ENCODE peak calls at places on chromosomes 1 and 21, in six cellular contexts. One of them, this sample, is unnamed.

GRCh38 chr1:224681816-224682215 is 65.7 kb downstream of the CNIH3 start:
- DNase-seq in neural progenitor cell: peak; percentile 62
- DNase-seq in K562: no peak
- DNase-seq in GM23338: no peak
- DNase-seq in fibroblast of lung: no peak
- DNase-seq in DND-41: no peak
- DNase-seq in this sample: no peak

GRCh38 chr1:77888429-77889239 is at the start of gene NEXN:
- DNase-seq in neural progenitor cell: peak; percentile 88
- DNase-seq in DND-41: no peak
- DNase-seq in fibroblast of lung: peak; percentile 89
- DNase-seq in K562: peak; percentile 52
- DNase-seq in GM23338: peak; percentile 88
- DNase-seq in this sample: peak; percentile 81

GRCh38 chr1:208409171-208409570 is 165.0 kb upstream of the PLXNA2 start:
- DNase-seq in GM23338: no peak
- DNase-seq in DND-41: no peak
- DNase-seq in neural progenitor cell: no peak
- DNase-seq in fibroblast of lung: peak; percentile 3
- DNase-seq in K562: no peak
- DNase-seq in this sample: no peak

GRCh38 chr1:25899792-25900191 is 6.4 kb downstream of the STMN1 start:
- DNase-seq in K562: no peak
- DNase-seq in fibroblast of lung: no peak
- DNase-seq in DND-41: no peak
- DNase-seq in neural progenitor cell: no peak
- DNase-seq in GM23338: no peak
- DNase-seq in this sample: no peak

GRCh38 chr1:241817331-241817792 is 30.6 kb upstream of the EXO1 start:
- DNase-seq in K562: no peak
- DNase-seq in fibroblast of lung: peak; percentile 91
- DNase-seq in DND-41: no peak
- DNase-seq in neural progenitor cell: no peak
- DNase-seq in GM23338: no peak
- DNase-seq in this sample: no peak

GRCh38 chr1:193111641-193112090 is 6.5 kb upstream of the GLRX2 start:
- DNase-seq in GM23338: peak; percentile 39
- DNase-seq in neural progenitor cell: peak; percentile 16
- DNase-seq in fibroblast of lung: peak; percentile 85
- DNase-seq in K562: no peak
- DNase-seq in DND-41: peak; percentile 26
- DNase-seq in this sample: peak; percentile 79

GRCh38 chr1:230303822-230304221 is 122.3 kb downstream of the PGBD5 start:
- DNase-seq in K562: no peak
- DNase-seq in DND-41: no peak
- DNase-seq in GM23338: no peak
- DNase-seq in neural progenitor cell: no peak
- DNase-seq in fibroblast of lung: peak; percentile 62
- DNase-seq in this sample: no peak

GRCh38 chr1:88800382-88801051 is 90.8 kb downstream of the GTF2B start:
- DNase-seq in fibroblast of lung: peak; percentile 15
- DNase-seq in GM23338: peak; percentile 60
- DNase-seq in neural progenitor cell: peak; percentile 52
- DNase-seq in K562: peak; percentile 53
- DNase-seq in DND-41: no peak
- DNase-seq in this sample: peak; percentile 45

GRCh38 chr1:41855713-41856112 is 63.0 kb downstream of the HIVEP3 start:
- DNase-seq in fibroblast of lung: no peak
- DNase-seq in GM23338: no peak
- DNase-seq in K562: no peak
- DNase-seq in DND-41: no peak
- DNase-seq in neural progenitor cell: no peak
- DNase-seq in this sample: no peak

GRCh38 chr1:211495584-211495983 is 3.6 kb upstream of the RD3 start:
- DNase-seq in K562: no peak
- DNase-seq in GM23338: no peak
- DNase-seq in DND-41: no peak
- DNase-seq in fibroblast of lung: no peak
- DNase-seq in neural progenitor cell: no peak
- DNase-seq in this sample: no peak

GRCh38 chr1:192763243-192763642 is 45.6 kb upstream of the RGS2 start:
- DNase-seq in GM23338: no peak
- DNase-seq in K562: no peak
- DNase-seq in DND-41: no peak
- DNase-seq in neural progenitor cell: no peak
- DNase-seq in fibroblast of lung: peak; percentile 64
- DNase-seq in this sample: no peak

GRCh38 chr1:42737257-42737656 is 2.8 kb downstream of the CLDN19 start:
- DNase-seq in K562: no peak
- DNase-seq in fibroblast of lung: no peak
- DNase-seq in neural progenitor cell: no peak
- DNase-seq in GM23338: no peak
- DNase-seq in DND-41: no peak
- DNase-seq in this sample: no peak

GRCh38 chr1:154955039-154955717 is 721 bp downstream of the PBXIP1 start:
- DNase-seq in GM23338: peak; percentile 89
- DNase-seq in fibroblast of lung: peak; percentile 79
- DNase-seq in neural progenitor cell: peak; percentile 90
- DNase-seq in DND-41: peak; percentile 89
- DNase-seq in K562: peak; percentile 71
- DNase-seq in this sample: peak; percentile 83

GRCh38 chr21:34276711-34277425 is 86.9 kb upstream of the KCNE2 start:
- DNase-seq in DND-41: no peak
- DNase-seq in fibroblast of lung: peak; percentile 5
- DNase-seq in neural progenitor cell: no peak
- DNase-seq in GM23338: no peak
- DNase-seq in K562: no peak
- DNase-seq in this sample: no peak

GRCh38 chr1:151158751-151159251 is 2.4 kb downstream of the TNFAIP8L2 start:
- DNase-seq in GM23338: peak; percentile 40
- DNase-seq in DND-41: no peak
- DNase-seq in fibroblast of lung: no peak
- DNase-seq in K562: no peak
- DNase-seq in neural progenitor cell: no peak
- DNase-seq in this sample: no peak

GRCh38 chr1:203572134-203572625 is 54.5 kb upstream of the ATP2B4 start:
- DNase-seq in fibroblast of lung: peak; percentile 80
- DNase-seq in GM23338: peak; percentile 91
- DNase-seq in neural progenitor cell: peak; percentile 66
- DNase-seq in K562: no peak
- DNase-seq in DND-41: no peak
- DNase-seq in this sample: peak; percentile 55

GRCh38 chr1:86421601-86422280 is 2.2 kb upstream of the CLCA2 start:
- DNase-seq in fibroblast of lung: peak; percentile 37
- DNase-seq in DND-41: no peak
- DNase-seq in neural progenitor cell: no peak
- DNase-seq in K562: no peak
- DNase-seq in GM23338: no peak
- DNase-seq in this sample: no peak

GRCh38 chr1:180271640-180272255 is 41.7 kb downstream of the LHX4 start:
- DNase-seq in neural progenitor cell: no peak
- DNase-seq in fibroblast of lung: no peak
- DNase-seq in GM23338: no peak
- DNase-seq in K562: no peak
- DNase-seq in DND-41: no peak
- DNase-seq in this sample: no peak

GRCh38 chr1:151267760-151268159 is 13.2 kb downstream of the PSMD4 start:
- DNase-seq in GM23338: no peak
- DNase-seq in K562: no peak
- DNase-seq in neural progenitor cell: no peak
- DNase-seq in DND-41: no peak
- DNase-seq in fibroblast of lung: no peak
- DNase-seq in this sample: no peak

GRCh38 chr1:2506901-2507565 is 19.4 kb downstream of the PANK4 start:
- DNase-seq in GM23338: no peak
- DNase-seq in neural progenitor cell: no peak
- DNase-seq in DND-41: no peak
- DNase-seq in K562: no peak
- DNase-seq in fibroblast of lung: no peak
- DNase-seq in this sample: no peak
- H3K27me3 ChIP-seq in GM23338: no peaks in the 10 kb centered on the region
- H3K27me3 ChIP-seq in neural progenitor cell: no peaks in the 10 kb centered on the region
- H3K27me3 ChIP-seq in DND-41: no peaks in the 10 kb centered on the region
- H3K27me3 ChIP-seq in K562: peaks cover 32% of the 10 kb centered on the region
- H3K27me3 ChIP-seq in fibroblast of lung: peaks cover 23% of the 10 kb centered on the region
- H3K27me3 ChIP-seq in this sample: no peaks in the 10 kb centered on the region

DNA sequence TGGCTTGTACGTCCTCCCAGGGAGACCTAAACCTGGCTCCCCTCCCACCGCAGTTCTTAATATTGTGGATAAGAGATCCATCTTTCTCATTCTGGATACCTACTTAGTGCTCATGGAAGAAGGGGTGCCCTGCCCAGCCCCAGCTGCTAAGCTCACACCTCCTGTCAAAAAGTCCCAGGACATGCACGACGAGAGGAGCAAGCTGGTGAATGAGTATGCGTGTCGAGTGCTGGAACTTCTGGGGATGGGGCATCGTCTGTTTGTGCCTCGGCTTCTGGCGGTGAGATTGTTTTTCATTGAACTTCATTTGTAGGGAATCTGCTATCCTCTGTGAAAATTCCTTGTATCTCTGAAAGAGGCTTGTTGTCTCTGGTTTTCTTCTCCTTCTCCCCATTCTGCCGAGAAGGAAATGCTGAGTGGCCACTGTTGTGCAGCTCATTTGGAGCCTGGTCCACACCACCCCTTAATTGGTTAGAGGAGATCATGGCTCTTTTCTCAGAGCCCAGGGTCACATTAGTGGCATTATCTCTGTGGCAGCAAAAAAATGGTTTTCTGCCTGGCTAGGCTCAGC is 199.4 kb upstream of the CACYBP start:
- DNase-seq in fibroblast of lung: peak; percentile 15
- DNase-seq in GM23338: peak; percentile 35
- DNase-seq in neural progenitor cell: peak; percentile 23
- DNase-seq in DND-41: no peak
- DNase-seq in K562: no peak
- DNase-seq in this sample: peak; percentile 10
- H3K27ac ChIP-seq in fibroblast of lung: peak overlapping the region; percentile 35
- H3K27ac ChIP-seq in GM23338: peak overlapping the region; percentile 39
- H3K27ac ChIP-seq in neural progenitor cell: no peak overlapping the region
- H3K27ac ChIP-seq in DND-41: peak overlapping the region; percentile 46
- H3K27ac ChIP-seq in K562: no peak overlapping the region
- H3K27ac ChIP-seq in this sample: peak overlapping the region; percentile 40

DNA sequence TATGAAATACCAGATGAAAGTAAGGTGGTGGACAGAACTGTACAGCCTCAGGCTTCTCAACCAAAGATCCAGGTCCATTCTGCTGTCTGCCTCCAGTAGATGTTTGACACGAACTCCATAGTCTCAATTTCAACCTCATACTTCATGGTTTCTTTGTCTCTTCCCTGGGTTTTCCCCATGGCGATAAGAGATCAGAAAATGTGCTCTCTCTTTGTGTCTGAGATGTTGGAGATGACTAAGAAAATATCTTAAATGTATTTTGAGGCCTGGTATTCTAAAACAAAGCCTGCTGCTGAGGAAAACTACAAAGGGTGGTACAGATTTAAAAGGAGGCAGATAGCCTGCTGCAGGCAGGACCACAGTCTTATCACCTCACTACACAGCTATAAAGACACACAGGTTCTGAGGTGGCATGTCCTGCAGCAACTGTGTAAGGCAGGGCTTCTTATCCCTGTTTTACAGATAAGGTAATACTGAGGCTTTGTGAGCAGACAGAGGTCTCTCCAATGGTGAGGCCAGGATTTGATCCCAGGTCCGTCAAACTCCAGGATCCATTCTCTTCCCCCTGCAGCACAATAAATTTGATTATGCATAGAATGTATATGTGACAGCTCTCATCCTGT is 40.0 kb upstream of the CACNA1E start:
- DNase-seq in fibroblast of lung: no peak
- DNase-seq in DND-41: no peak
- DNase-seq in neural progenitor cell: no peak
- DNase-seq in GM23338: no peak
- DNase-seq in K562: no peak
- DNase-seq in this sample: no peak
- TF ChIP-seq EZH2 in fibroblast of lung: no peak
- TF ChIP-seq EZH2 in DND-41: no peak
- TF ChIP-seq EZH2 in neural progenitor cell: no peak
- TF ChIP-seq EZH2 in GM23338: no peak
- TF ChIP-seq EZH2 in K562: no peak
- TF ChIP-seq EZH2 in this sample: no peak

DNA sequence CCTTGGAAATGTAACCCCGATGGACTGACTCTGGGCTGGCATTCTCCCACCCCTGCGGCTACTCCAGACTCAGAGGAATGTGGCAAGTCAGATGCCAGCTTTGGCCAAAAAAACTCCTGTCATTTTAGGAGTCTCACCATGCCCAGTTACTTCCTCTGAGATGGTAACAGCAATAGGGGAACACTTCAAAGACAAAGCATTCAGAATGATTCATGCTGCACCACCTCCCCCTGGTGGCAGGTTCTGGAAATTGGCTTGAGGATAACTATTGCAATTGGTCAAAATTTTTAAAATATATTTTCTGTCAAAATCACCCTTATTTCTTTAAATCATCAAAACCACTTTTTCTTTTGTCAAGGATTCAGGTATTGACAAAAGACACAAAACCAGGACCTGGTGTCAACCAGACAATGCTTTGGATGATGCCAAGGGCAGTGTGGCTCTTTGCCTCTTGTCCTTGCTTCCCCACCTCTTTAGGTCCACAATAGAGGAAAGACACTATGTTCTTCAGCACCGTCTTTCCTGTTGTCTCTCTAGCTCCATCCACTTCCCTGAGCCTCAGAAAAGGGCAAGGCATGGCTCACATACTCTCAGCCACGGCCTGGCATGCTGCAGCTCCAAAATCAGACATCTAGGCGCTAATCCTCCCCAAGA is 9.9 kb upstream of the CDCA8 start:
- DNase-seq in DND-41: peak; percentile 75
- DNase-seq in GM23338: peak; percentile 83
- DNase-seq in K562: peak; percentile 69
- DNase-seq in fibroblast of lung: peak; percentile 41
- DNase-seq in neural progenitor cell: peak; percentile 77
- DNase-seq in this sample: peak; percentile 79
- H3K27me3 ChIP-seq in DND-41: peaks cover 6% of the 10 kb centered on the region
- H3K27me3 ChIP-seq in GM23338: no peaks in the 10 kb centered on the region
- H3K27me3 ChIP-seq in K562: peaks cover 4% of the 10 kb centered on the region
- H3K27me3 ChIP-seq in fibroblast of lung: no peaks in the 10 kb centered on the region
- H3K27me3 ChIP-seq in neural progenitor cell: no peaks in the 10 kb centered on the region
- H3K27me3 ChIP-seq in this sample: no peaks in the 10 kb centered on the region

GRCh38 chr21:44019568-44019958 is 7.5 kb downstream of the TRAPPC10 start:
- DNase-seq in DND-41: no peak
- DNase-seq in fibroblast of lung: no peak
- DNase-seq in GM23338: no peak
- DNase-seq in neural progenitor cell: no peak
- DNase-seq in K562: no peak
- DNase-seq in this sample: no peak

GRCh38 chr21:44018127-44018526 is 6.0 kb downstream of the TRAPPC10 start:
- DNase-seq in GM23338: no peak
- DNase-seq in DND-41: no peak
- DNase-seq in neural progenitor cell: no peak
- DNase-seq in fibroblast of lung: no peak
- DNase-seq in K562: no peak
- DNase-seq in this sample: no peak

GRCh38 chr21:44020551-44020950 is 8.4 kb downstream of the TRAPPC10 start:
- DNase-seq in K562: no peak
- DNase-seq in GM23338: no peak
- DNase-seq in fibroblast of lung: no peak
- DNase-seq in neural progenitor cell: no peak
- DNase-seq in DND-41: no peak
- DNase-seq in this sample: no peak

GRCh38 chr21:44018813-44019567 is 6.9 kb downstream of the TRAPPC10 start:
- DNase-seq in fibroblast of lung: no peak
- DNase-seq in GM23338: no peak
- DNase-seq in neural progenitor cell: no peak
- DNase-seq in DND-41: peak; percentile 70
- DNase-seq in K562: peak; percentile 58
- DNase-seq in this sample: no peak

GRCh38 chr21:44017601-44018000 is 5.5 kb downstream of the TRAPPC10 start:
- DNase-seq in neural progenitor cell: no peak
- DNase-seq in K562: peak; percentile 36
- DNase-seq in GM23338: no peak
- DNase-seq in fibroblast of lung: no peak
- DNase-seq in DND-41: no peak
- DNase-seq in this sample: no peak
- H3K27ac ChIP-seq in neural progenitor cell: no peak overlapping the region
- H3K27ac ChIP-seq in K562: peak overlapping the region; percentile 76
- H3K27ac ChIP-seq in GM23338: no peak overlapping the region
- H3K27ac ChIP-seq in fibroblast of lung: no peak overlapping the region
- H3K27ac ChIP-seq in DND-41: no peak overlapping the region
- H3K27ac ChIP-seq in this sample: no peak overlapping the region

This sample was measured in hepatocyte.